ENCODE peak calls at places on chromosomes 16 and 17, in four cellular contexts. P is HCT116; K is cardiac muscle cell; Y is stimulated activated CD8-positive, alpha-beta memory T cell treated with anti-CD3 and anti-CD28 coated beads, Interleukin-12 subunit alpha, Interleukin-12 subunit beta, amount 100 ng/mL, for 1 hour. V is an unnamed sample.

GRCh38 chr17:50560185-50560824 is at the start of gene CACNA1G:
- DNase-seq in P (peak), K (peak), Y (peak), V (peak)

GRCh38 chr16:15979801-15980200 is 30.4 kb downstream of the ABCC1 start:
- DNase-seq in P (no peak), K (no peak), Y (no peak), V (no peak)

GRCh38 chr16:4663756-4664465 is 29.5 kb upstream of the NUDT16L1 start:
- DNase-seq in P (no peak), K (no peak), Y (no peak), V (peak)

GRCh38 chr17:7634384-7634783 is 4.4 kb downstream of the SHBG start:
- DNase-seq in P (no peak), K (peak), Y (no peak), V (no peak)

GRCh38 chr17:63696381-63696961 is 3.5 kb downstream of the LIMD2 start:
- DNase-seq in P (peak), K (peak), Y (no peak), V (no peak)

GRCh38 chr17:81509687-81510523 is 2.7 kb downstream of the ACTG1 start:
- DNase-seq in P (no peak), K (peak), Y (no peak), V (no peak)

GRCh38 chr17:30840775-30841174 is 9.0 kb downstream of the ATAD5 start:
- DNase-seq in P (no peak), K (no peak), Y (no peak), V (no peak)

GRCh38 chr16:68233835-68234187 is 2.1 kb downstream of the ESRP2 start:
- DNase-seq in P (no peak), K (no peak), Y (no peak), V (no peak)

GRCh38 chr16:84184775-84185174 is 2.1 kb downstream of the TAF1C start:
- DNase-seq in P (no peak), K (no peak), Y (no peak), V (no peak)

GRCh38 chr16:66874079-66874775 is 6.1 kb upstream of the PDP2 start:
- DNase-seq in P (no peak), K (no peak), Y (no peak), V (no peak)

GRCh38 chr17:46812624-46813318 is 5.7 kb downstream of the WNT3 start:
- DNase-seq in P (no peak), K (no peak), Y (no peak), V (no peak)

GRCh38 chr16:3266873-3267537 is 10.6 kb upstream of the MEFV start:
- DNase-seq in P (peak), K (peak), Y (no peak), V (peak)

GRCh38 chr17:18259621-18260331 is 686 bp upstream of the MIEF2 start:
- DNase-seq in P (peak), K (no peak), Y (no peak), V (no peak)

GRCh38 chr17:5785343-5785742 is 201.0 kb upstream of the NLRP1 start:
- DNase-seq in P (no peak), K (no peak), Y (no peak), V (no peak)